ENCODE peak calls at places on chromosomes 2 and 18, in five cellular contexts. One of them, this sample, is unnamed. For H3K4me1, the result is how much of the 10 kb centered on the place peaks cover.

GRCh38 chr2:197426723-197427122 is 8.1 kb downstream of the SF3B1 start:
- DNase-seq in transverse colon: no peak
- DNase-seq in thoracic aorta: no peak
- DNase-seq in foreskin keratinocyte: no peak
- DNase-seq in mucosa of descending colon: no peak
- DNase-seq in this sample: no peak

GRCh38 chr2:207227062-207227748 is 61.5 kb upstream of the KLF7 start:
- DNase-seq in transverse colon: peak
- DNase-seq in thoracic aorta: no peak
- DNase-seq in foreskin keratinocyte: no peak
- DNase-seq in mucosa of descending colon: no peak
- DNase-seq in this sample: no peak

GRCh38 chr2:204749319-204749718 is 204.0 kb downstream of the PARD3B start:
- DNase-seq in transverse colon: no peak
- DNase-seq in thoracic aorta: no peak
- DNase-seq in foreskin keratinocyte: peak
- DNase-seq in mucosa of descending colon: no peak
- DNase-seq in this sample: no peak

GRCh38 chr2:69041214-69041613 is 28.2 kb downstream of the ANTXR1 start:
- DNase-seq in transverse colon: no peak
- DNase-seq in thoracic aorta: no peak
- DNase-seq in foreskin keratinocyte: no peak
- DNase-seq in mucosa of descending colon: no peak
- DNase-seq in this sample: no peak

GRCh38 chr2:46174559-46175170 is 122.5 kb upstream of the EPAS1 start:
- DNase-seq in transverse colon: peak
- DNase-seq in thoracic aorta: no peak
- DNase-seq in foreskin keratinocyte: no peak
- DNase-seq in mucosa of descending colon: peak
- DNase-seq in this sample: peak

GRCh38 chr2:28618221-28619141 is 122.6 kb downstream of the PLB1 start:
- DNase-seq in transverse colon: no peak
- DNase-seq in thoracic aorta: no peak
- DNase-seq in foreskin keratinocyte: no peak
- DNase-seq in mucosa of descending colon: no peak
- DNase-seq in this sample: no peak

GRCh38 chr2:5507374-5507773 is 184.8 kb upstream of the SOX11 start:
- DNase-seq in transverse colon: no peak
- DNase-seq in thoracic aorta: no peak
- DNase-seq in foreskin keratinocyte: no peak
- DNase-seq in mucosa of descending colon: no peak
- DNase-seq in this sample: no peak

GRCh38 chr2:230416061-230416721 is at the start of gene SP100:
- DNase-seq in transverse colon: peak
- DNase-seq in thoracic aorta: no peak
- DNase-seq in foreskin keratinocyte: peak
- DNase-seq in mucosa of descending colon: peak
- DNase-seq in this sample: peak

GRCh38 chr2:179097131-179097530 is 47.2 kb upstream of the CCDC141 start:
- DNase-seq in transverse colon: no peak
- DNase-seq in thoracic aorta: no peak
- DNase-seq in foreskin keratinocyte: no peak
- DNase-seq in mucosa of descending colon: no peak
- DNase-seq in this sample: no peak

GRCh38 chr2:133790706-133791105 is 222.4 kb upstream of the NCKAP5 start:
- DNase-seq in transverse colon: no peak
- DNase-seq in thoracic aorta: no peak
- DNase-seq in foreskin keratinocyte: no peak
- DNase-seq in mucosa of descending colon: no peak
- DNase-seq in this sample: no peak

GRCh38 chr2:68764041-68764780 is 29.6 kb downstream of the ARHGAP25 start:
- DNase-seq in transverse colon: no peak
- DNase-seq in thoracic aorta: no peak
- DNase-seq in foreskin keratinocyte: no peak
- DNase-seq in mucosa of descending colon: no peak
- DNase-seq in this sample: no peak

GRCh38 chr2:28300489-28300888 is 92.2 kb upstream of the FOSL2 start:
- DNase-seq in transverse colon: no peak
- DNase-seq in thoracic aorta: no peak
- DNase-seq in foreskin keratinocyte: no peak
- DNase-seq in mucosa of descending colon: no peak
- DNase-seq in this sample: no peak

GRCh38 chr2:177604291-177605065 is 211.9 kb downstream of the AGPS start:
- DNase-seq in transverse colon: no peak
- DNase-seq in thoracic aorta: no peak
- DNase-seq in foreskin keratinocyte: no peak
- DNase-seq in mucosa of descending colon: peak
- DNase-seq in this sample: peak

GRCh38 chr2:135819211-135819610 is 17.8 kb downstream of the LCT start:
- DNase-seq in transverse colon: peak
- DNase-seq in thoracic aorta: no peak
- DNase-seq in foreskin keratinocyte: no peak
- DNase-seq in mucosa of descending colon: peak
- DNase-seq in this sample: no peak

GRCh38 chr2:118224144-118224887 is 136.0 kb downstream of the INSIG2 start:
- DNase-seq in transverse colon: peak
- DNase-seq in thoracic aorta: no peak
- DNase-seq in foreskin keratinocyte: no peak
- DNase-seq in mucosa of descending colon: peak
- DNase-seq in this sample: peak

GRCh38 chr2:160418853-160419252 is 74.8 kb downstream of the RBMS1 start:
- DNase-seq in transverse colon: no peak
- DNase-seq in thoracic aorta: no peak
- DNase-seq in foreskin keratinocyte: no peak
- DNase-seq in mucosa of descending colon: no peak
- DNase-seq in this sample: no peak
- H3K4me1 ChIP-seq in transverse colon: under half
- H3K4me1 ChIP-seq in thoracic aorta: under half
- H3K4me1 ChIP-seq in foreskin keratinocyte: under half
- H3K4me1 ChIP-seq in mucosa of descending colon: under half
- H3K4me1 ChIP-seq in this sample: under half

GRCh38 chr2:10475811-10476660 is 27.9 kb upstream of the ODC1 start:
- DNase-seq in transverse colon: no peak
- DNase-seq in thoracic aorta: no peak
- DNase-seq in foreskin keratinocyte: no peak
- DNase-seq in mucosa of descending colon: no peak
- DNase-seq in this sample: no peak
- H3K4me1 ChIP-seq in transverse colon: under half
- H3K4me1 ChIP-seq in thoracic aorta: under half
- H3K4me1 ChIP-seq in foreskin keratinocyte: under half
- H3K4me1 ChIP-seq in mucosa of descending colon: under half
- H3K4me1 ChIP-seq in this sample: under half

DNA sequence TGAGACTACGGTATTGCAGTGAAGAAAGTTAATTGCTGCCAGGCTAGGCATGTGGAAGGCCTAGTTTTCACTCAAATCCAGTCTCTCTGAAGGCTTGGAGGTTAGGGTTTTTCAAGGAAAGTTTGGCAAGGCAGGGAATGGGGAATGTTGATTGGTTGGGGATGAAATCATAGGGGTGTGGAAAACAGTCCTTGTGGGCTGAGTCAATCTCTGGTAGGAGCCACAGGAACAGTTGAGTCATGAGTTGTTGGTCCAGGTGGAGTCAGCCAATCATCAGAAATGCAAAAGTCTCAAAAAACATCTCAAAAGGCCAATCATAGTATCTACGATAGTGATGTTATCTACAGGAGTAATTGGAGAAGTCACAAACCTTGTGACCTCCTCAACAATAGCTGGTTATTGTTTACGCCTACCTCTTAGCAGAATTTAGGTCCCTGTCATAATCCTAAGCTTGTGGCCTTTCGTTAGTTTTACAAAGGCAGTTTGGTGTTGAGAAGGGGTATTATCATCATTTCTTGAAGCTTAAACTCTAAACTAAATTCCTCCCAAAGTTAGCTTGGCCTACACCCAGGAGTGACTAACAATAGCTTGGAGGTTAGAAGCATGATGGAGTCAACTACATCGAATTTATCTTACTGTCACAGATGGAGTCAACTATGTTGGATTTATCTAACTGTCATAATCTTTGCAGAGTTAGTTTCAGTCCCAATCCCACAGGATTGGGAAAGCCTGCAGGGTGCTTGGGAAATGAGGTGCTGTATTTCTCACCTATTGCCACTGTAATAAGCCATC is 33.7 kb upstream of the APCDD1 start:
- DNase-seq in transverse colon: no peak
- DNase-seq in thoracic aorta: no peak
- DNase-seq in foreskin keratinocyte: peak
- DNase-seq in mucosa of descending colon: no peak
- DNase-seq in this sample: no peak
- H3K4me1 ChIP-seq in transverse colon: under half
- H3K4me1 ChIP-seq in thoracic aorta: under half
- H3K4me1 ChIP-seq in foreskin keratinocyte: under half
- H3K4me1 ChIP-seq in mucosa of descending colon: under half
- H3K4me1 ChIP-seq in this sample: under half

GRCh38 chr2:127546797-127547196 is 11.3 kb downstream of the MYO7B start:
- DNase-seq in transverse colon: no peak
- DNase-seq in thoracic aorta: no peak
- DNase-seq in foreskin keratinocyte: no peak
- DNase-seq in mucosa of descending colon: no peak
- DNase-seq in this sample: no peak

GRCh38 chr2:127545796-127546195 is 10.3 kb downstream of the MYO7B start:
- DNase-seq in transverse colon: no peak
- DNase-seq in thoracic aorta: no peak
- DNase-seq in foreskin keratinocyte: no peak
- DNase-seq in mucosa of descending colon: no peak
- DNase-seq in this sample: no peak

GRCh38 chr2:127541849-127542630 is 6.6 kb downstream of the MYO7B start:
- DNase-seq in transverse colon: no peak
- DNase-seq in thoracic aorta: no peak
- DNase-seq in foreskin keratinocyte: no peak
- DNase-seq in mucosa of descending colon: no peak
- DNase-seq in this sample: no peak

DNA sequence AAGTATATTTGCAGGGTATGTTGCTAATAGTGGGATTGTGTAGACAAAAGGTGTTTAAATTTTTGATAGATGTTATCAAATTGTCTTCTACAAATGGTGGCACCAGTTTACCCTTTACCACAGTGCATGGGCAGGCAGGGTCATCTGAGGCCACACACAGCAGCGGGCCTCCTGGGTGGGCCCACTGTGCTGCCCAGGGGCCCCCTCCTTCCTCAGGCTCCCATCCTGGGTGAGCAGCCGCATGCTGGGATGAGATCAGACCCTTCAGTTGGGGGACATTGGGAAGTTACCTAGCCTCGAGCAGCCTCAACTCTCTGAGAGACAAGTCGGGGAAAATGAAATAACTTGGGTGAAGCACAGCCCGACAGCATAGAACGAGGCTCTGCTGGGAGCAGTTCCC is 9.7 kb downstream of the MYO7B start:
- DNase-seq in transverse colon: no peak
- DNase-seq in thoracic aorta: no peak
- DNase-seq in foreskin keratinocyte: no peak
- DNase-seq in mucosa of descending colon: no peak
- DNase-seq in this sample: no peak
- H3K4me1 ChIP-seq in transverse colon: under half
- H3K4me1 ChIP-seq in thoracic aorta: under half
- H3K4me1 ChIP-seq in foreskin keratinocyte: under half
- H3K4me1 ChIP-seq in mucosa of descending colon: under half
- H3K4me1 ChIP-seq in this sample: under half

GRCh38 chr18:22604390-22604985 is 186.8 kb upstream of the CTAGE1 start:
- DNase-seq in transverse colon: no peak
- DNase-seq in thoracic aorta: peak
- DNase-seq in foreskin keratinocyte: no peak
- DNase-seq in mucosa of descending colon: no peak
- DNase-seq in this sample: no peak
- H3K4me1 ChIP-seq in transverse colon: under half
- H3K4me1 ChIP-seq in thoracic aorta: half or more
- H3K4me1 ChIP-seq in foreskin keratinocyte: under half
- H3K4me1 ChIP-seq in mucosa of descending colon: under half
- H3K4me1 ChIP-seq in this sample: under half

GRCh38 chr2:151824886-151825285 is 3.3 kb downstream of the ARL5A start:
- DNase-seq in transverse colon: no peak
- DNase-seq in thoracic aorta: no peak
- DNase-seq in foreskin keratinocyte: no peak
- DNase-seq in mucosa of descending colon: no peak
- DNase-seq in this sample: no peak
- H3K4me1 ChIP-seq in transverse colon: under half
- H3K4me1 ChIP-seq in thoracic aorta: under half
- H3K4me1 ChIP-seq in foreskin keratinocyte: under half
- H3K4me1 ChIP-seq in mucosa of descending colon: under half
- H3K4me1 ChIP-seq in this sample: under half

GRCh38 chr2:8494589-8494988 is 187.3 kb upstream of the ID2 start:
- DNase-seq in transverse colon: no peak
- DNase-seq in thoracic aorta: no peak
- DNase-seq in foreskin keratinocyte: no peak
- DNase-seq in mucosa of descending colon: peak
- DNase-seq in this sample: no peak
- H3K4me1 ChIP-seq in transverse colon: under half
- H3K4me1 ChIP-seq in thoracic aorta: under half
- H3K4me1 ChIP-seq in foreskin keratinocyte: under half
- H3K4me1 ChIP-seq in mucosa of descending colon: half or more
- H3K4me1 ChIP-seq in this sample: under half

DNA sequence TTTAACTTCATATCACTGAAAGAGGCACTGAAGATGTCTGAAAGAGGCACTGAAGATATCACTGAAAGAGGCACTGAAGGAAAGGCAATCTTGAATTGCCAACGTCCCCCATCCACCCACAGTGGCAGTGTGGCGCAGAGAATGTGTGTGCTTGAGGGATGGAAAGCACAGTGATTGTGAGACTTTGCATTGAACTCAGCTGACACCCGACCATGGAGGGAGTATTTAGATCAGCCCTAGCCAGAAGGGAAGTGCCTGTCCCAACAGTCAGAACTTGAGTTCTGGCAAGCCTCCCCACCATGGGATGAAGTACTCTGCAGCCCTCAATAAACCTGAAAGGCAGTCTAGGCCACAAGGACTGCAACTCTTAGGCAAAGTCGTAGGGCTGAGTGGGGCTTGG is 33.8 kb downstream of the MAP4K3 start:
- DNase-seq in transverse colon: no peak
- DNase-seq in thoracic aorta: no peak
- DNase-seq in foreskin keratinocyte: no peak
- DNase-seq in mucosa of descending colon: no peak
- DNase-seq in this sample: no peak
- H3K4me1 ChIP-seq in transverse colon: under half
- H3K4me1 ChIP-seq in thoracic aorta: half or more
- H3K4me1 ChIP-seq in foreskin keratinocyte: under half
- H3K4me1 ChIP-seq in mucosa of descending colon: under half
- H3K4me1 ChIP-seq in this sample: under half